ENCODE peak calls at places on chromosomes 12 and 14, in ten cellular contexts. R, W, X, N, F, E, S, U, M and J are unnamed samples.

GRCh38 chr14:105292810-105293711 is 7.7 kb downstream of the BRF1 start:
- DNase-seq in R (no peak), N (no peak), E (no peak), M (no peak), S (no peak), F (no peak), X (no peak), W (no peak), U (no peak), J (no peak)

GRCh38 chr14:24372701-24373416 is 4.9 kb downstream of the NFATC4 start:
- DNase-seq in S (peak; percentile 69), W (peak; percentile 66), F (no peak), U (no peak), R (no peak), M (no peak), E (peak; percentile 71), N (peak; percentile 7), X (no peak), J (no peak)

GRCh38 chr12:132191715-132192553 is 47.7 kb downstream of the NOC4L start:
- DNase-seq in W (no peak), M (no peak), F (no peak), E (no peak), N (no peak), S (no peak), U (no peak), X (no peak), R (no peak), J (no peak)

GRCh38 chr12:71439613-71440392 is at the start of gene LGR5:
- DNase-seq in M (peak; percentile 69), W (peak; percentile 23), U (no peak), E (peak; percentile 17), R (peak; percentile 44), F (no peak), N (no peak), S (peak; percentile 18), X (peak; percentile 21), J (peak; percentile 87)

GRCh38 chr12:101703487-101703886 is 6.0 kb downstream of the CHPT1 start:
- DNase-seq in N (no peak), U (no peak), R (no peak), S (no peak), F (no peak), E (no peak), W (no peak), X (no peak), M (no peak), J (no peak)

GRCh38 chr14:72883963-72884362 is 9.9 kb downstream of the DPF3 start:
- DNase-seq in R (peak; percentile 28), W (peak; percentile 93), M (no peak), U (no peak), F (no peak), N (no peak), E (no peak), S (no peak), X (peak; percentile 76), J (no peak)

GRCh38 chr12:131904346-131904745 is 9.9 kb downstream of the ULK1 start:
- DNase-seq in S (no peak), W (no peak), X (no peak), E (no peak), R (no peak), U (no peak), F (no peak), N (no peak), M (no peak), J (no peak)

GRCh38 chr14:74402264-74403251 is 23.5 kb downstream of the SYNDIG1L start:
- DNase-seq in F (no peak), N (no peak), W (no peak), S (no peak), R (no peak), M (no peak), X (no peak), E (no peak), U (no peak), J (no peak)

GRCh38 chr14:24789277-24789832 is 155.4 kb upstream of the GZMB start:
- DNase-seq in W (no peak), S (no peak), F (no peak), E (no peak), X (no peak), M (no peak), R (no peak), N (no peak), U (no peak), J (no peak)

DNA sequence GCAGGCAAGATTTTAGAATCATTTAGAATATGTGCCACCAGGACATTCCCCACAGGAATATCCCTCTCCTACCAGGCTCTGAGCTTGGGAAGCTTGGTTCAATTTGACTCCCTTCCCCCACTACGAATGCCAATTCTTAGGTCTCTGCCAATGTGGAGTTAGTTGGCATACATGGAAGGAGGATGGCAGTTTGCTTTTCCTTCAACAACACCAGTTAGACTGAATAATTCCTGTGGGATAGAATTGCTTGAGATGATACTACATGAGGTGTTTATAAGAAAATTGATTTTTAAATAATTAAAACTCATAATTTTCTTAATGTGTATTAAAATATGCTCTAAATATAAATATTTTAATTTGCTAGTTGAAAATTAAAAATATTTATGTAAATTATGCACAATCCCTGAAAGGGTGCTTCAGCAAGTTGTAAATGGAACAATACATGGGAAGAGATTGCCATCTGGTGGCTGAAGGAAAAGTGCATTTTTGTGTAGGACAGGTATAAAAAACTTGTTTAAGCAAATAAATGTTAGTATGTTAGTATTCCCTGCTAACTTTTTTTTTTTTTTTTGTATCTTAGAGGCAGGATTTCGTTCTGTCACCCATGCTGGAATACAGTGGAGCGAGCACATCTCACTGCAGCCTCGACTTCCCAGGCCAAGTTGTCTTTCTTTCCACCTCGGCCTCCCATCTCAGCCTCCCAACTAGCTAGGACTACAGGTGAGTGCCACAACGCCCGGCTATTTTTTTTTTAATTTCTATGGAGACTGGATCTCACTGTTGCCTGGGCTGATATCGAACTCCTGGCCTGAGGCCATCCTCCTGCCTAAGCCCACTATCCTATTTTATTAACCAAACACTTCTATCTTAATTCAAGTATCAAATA is 25.8 kb upstream of the STRAP start:
- DNase-seq in W (peak; percentile 89), N (peak; percentile 38), X (peak; percentile 72), M (peak; percentile 56), S (no peak), U (no peak), F (no peak), E (no peak), R (peak; percentile 74), J (peak; percentile 68)
- H3K4me3 ChIP-seq in W (no peak overlapping the region), N (no peak overlapping the region), X (no peak overlapping the region), M (no peak overlapping the region), S (no peak overlapping the region), U (no peak overlapping the region), F (no peak overlapping the region), E (no peak overlapping the region), R (peak overlapping the region; percentile 47), J (no peak overlapping the region)

DNA sequence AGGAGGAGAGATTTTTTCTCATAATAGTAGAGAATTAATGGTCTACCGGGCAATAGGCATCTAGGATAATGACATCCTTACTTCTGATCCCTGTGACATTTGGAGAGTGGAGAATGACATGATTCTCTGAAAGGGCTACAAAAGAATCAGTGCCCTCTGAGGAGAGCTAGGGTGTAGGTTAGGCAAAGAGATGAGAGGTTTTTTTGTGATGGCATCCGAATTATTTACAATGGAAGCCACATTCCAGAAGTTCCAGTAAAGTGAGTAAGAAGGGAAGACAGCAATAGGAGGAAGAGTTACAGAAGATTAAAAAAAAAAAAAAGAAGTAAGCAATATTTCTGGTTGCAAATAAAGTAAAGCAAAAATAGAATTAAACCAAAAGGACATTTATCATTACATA is 478.0 kb downstream of the RMST start:
- DNase-seq in N (no peak), W (no peak), S (no peak), M (peak; percentile 18), R (no peak), U (no peak), F (no peak), E (no peak), X (no peak), J (peak; percentile 20)
- H3K4me3 ChIP-seq in N (no peak overlapping the region), W (no peak overlapping the region), S (no peak overlapping the region), M (no peak overlapping the region), R (no peak overlapping the region), U (no peak overlapping the region), F (no peak overlapping the region), E (no peak overlapping the region), X (no peak overlapping the region), J (no peak overlapping the region)

DNA sequence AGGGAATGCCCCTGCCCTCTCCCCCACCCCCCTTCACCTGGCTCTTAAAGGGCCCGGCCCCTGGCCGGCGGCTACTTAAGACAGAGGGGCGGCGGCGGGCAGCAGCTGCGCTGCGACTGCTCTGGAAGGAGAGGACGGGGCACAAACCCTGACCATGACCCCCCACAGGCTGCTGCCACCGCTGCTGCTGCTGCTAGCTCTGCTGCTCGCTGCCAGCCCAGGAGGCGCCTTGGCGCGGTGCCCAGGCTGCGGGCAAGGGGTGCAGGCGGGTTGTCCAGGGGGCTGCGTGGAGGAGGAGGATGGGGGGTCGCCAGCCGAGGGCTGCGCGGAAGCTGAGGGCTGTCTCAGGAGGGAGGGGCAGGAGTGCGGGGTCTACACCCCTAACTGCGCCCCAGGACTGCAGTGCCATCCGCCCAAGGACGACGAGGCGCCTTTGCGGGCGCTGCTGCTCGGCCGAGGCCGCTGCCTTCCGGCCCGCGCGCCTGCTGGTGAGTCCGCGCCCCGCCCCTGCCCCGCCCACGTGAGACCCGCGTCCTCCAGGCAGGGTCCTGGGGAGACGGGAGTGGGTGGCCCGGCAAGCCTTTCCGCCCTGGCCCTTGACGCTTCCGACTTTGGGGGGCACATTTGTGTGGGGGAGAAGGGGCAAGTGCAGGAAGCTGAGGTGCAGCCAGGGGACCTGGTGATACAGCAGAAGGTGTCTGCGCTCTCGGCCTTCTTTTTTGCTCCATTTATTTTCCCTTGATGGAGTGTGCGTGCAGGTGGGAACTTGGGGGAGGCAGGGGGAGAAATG is at the start of gene IGFBP6:
- DNase-seq in N (peak; percentile 55), S (peak; percentile 78), M (peak; percentile 40), F (no peak), U (no peak), X (peak; percentile 47), E (peak; percentile 79), W (peak; percentile 40), R (peak; percentile 90), J (peak; percentile 74)
- H3K4me3 ChIP-seq in N (peak within 1 kb of the TSS; percentile 66), S (peak within 1 kb of the TSS; percentile 80), M (peak within 1 kb of the TSS; percentile 40), F (peak within 1 kb of the TSS; percentile 77), U (peak within 1 kb of the TSS; percentile 80), X (peak within 1 kb of the TSS; percentile 42), E (peak within 1 kb of the TSS; percentile 68), W (peak within 1 kb of the TSS; percentile 52), R (peak within 1 kb of the TSS; percentile 85), J (peak within 1 kb of the TSS; percentile 72)

GRCh38 chr12:90343966-90344365 is 611.0 kb downstream of the CCER1 start:
- DNase-seq in N (no peak), E (no peak), U (no peak), M (no peak), X (peak; percentile 48), S (no peak), F (no peak), R (no peak), W (no peak), J (no peak)

GRCh38 chr12:90338365-90338764 is 616.6 kb downstream of the CCER1 start:
- DNase-seq in X (no peak), S (no peak), F (no peak), R (no peak), U (no peak), M (no peak), W (no peak), N (no peak), E (no peak), J (peak; percentile 10)

GRCh38 chr12:90342081-90342480 is 612.9 kb downstream of the CCER1 start:
- DNase-seq in U (no peak), X (no peak), M (no peak), F (no peak), W (no peak), E (no peak), N (no peak), R (no peak), S (no peak), J (no peak)

GRCh38 chr12:90337018-90337417 is 618.0 kb downstream of the CCER1 start:
- DNase-seq in X (no peak), S (no peak), N (no peak), U (no peak), E (no peak), R (no peak), F (no peak), W (no peak), M (no peak), J (no peak)

GRCh38 chr12:90339837-90340236 is 615.1 kb downstream of the CCER1 start:
- DNase-seq in R (no peak), W (no peak), M (no peak), E (no peak), N (no peak), U (no peak), F (no peak), S (no peak), X (no peak), J (no peak)
- H3K4me3 ChIP-seq in R (no peak overlapping the region), W (no peak overlapping the region), M (no peak overlapping the region), E (no peak overlapping the region), N (no peak overlapping the region), U (no peak overlapping the region), F (no peak overlapping the region), S (no peak overlapping the region), X (no peak overlapping the region), J (no peak overlapping the region)